ENCODE peak calls at places on chromosome 19, in eight cellular contexts. J, W, A, X, O, Z, E and Q are unnamed samples.

GRCh38 chr19:43752287-43752875 is 2.4 kb downstream of the SMG9 start:
- DNase-seq in J (no peak), W (no peak), A (no peak), X (no peak), O (no peak), Z (no peak), E (no peak), Q (no peak)

GRCh38 chr19:42285988-42286348 is 16.0 kb upstream of the PRR19 start:
- DNase-seq in J (no peak), W (no peak), A (no peak), X (no peak), O (no peak), Z (no peak), E (no peak), Q (no peak)

GRCh38 chr19:55546822-55547614 is 1.7 kb upstream of the SBK3 start:
- DNase-seq in J (no peak), W (peak; percentile 44), A (no peak), X (peak; percentile 93), O (peak; percentile 91), Z (no peak), E (no peak), Q (no peak)

GRCh38 chr19:45130888-45131615 is 29.7 kb downstream of the NKPD1 start:
- DNase-seq in J (peak; percentile 41), W (no peak), A (no peak), X (peak; percentile 15), O (no peak), Z (no peak), E (no peak), Q (peak; percentile 31)

GRCh38 chr19:38669532-38669931 is 22.1 kb downstream of the ACTN4 start:
- DNase-seq in J (no peak), W (no peak), A (no peak), X (no peak), O (no peak), Z (peak; percentile 59), E (no peak), Q (no peak)

GRCh38 chr19:46240693-46241092 is 11.2 kb downstream of the IGFL1 start:
- DNase-seq in J (no peak), W (no peak), A (no peak), X (no peak), O (no peak), Z (no peak), E (no peak), Q (no peak)

GRCh38 chr19:48230555-48231129 is 25.1 kb downstream of the CARD8 start:
- DNase-seq in J (no peak), W (no peak), A (no peak), X (no peak), O (no peak), Z (peak; percentile 45), E (no peak), Q (no peak)

GRCh38 chr19:4575267-4575793 is 15.8 kb upstream of the SEMA6B start:
- DNase-seq in J (peak; percentile 92), W (peak; percentile 47), A (no peak), X (peak; percentile 79), O (no peak), Z (no peak), E (no peak), Q (no peak)

GRCh38 chr19:42601811-42602443 is 7.2 kb upstream of the CEACAM8 start:
- DNase-seq in J (peak; percentile 36), W (no peak), A (no peak), X (peak; percentile 34), O (no peak), Z (peak; percentile 68), E (no peak), Q (peak; percentile 30)

GRCh38 chr19:50607874-50608785 is 31.6 kb downstream of the SYT3 start:
- DNase-seq in J (peak; percentile 81), W (peak; percentile 39), A (peak; percentile 13), X (peak; percentile 92), O (peak; percentile 94), Z (peak; percentile 76), E (peak; percentile 78), Q (peak; percentile 93)

GRCh38 chr19:37699057-37699456 is 20.5 kb downstream of the ZNF607 start:
- DNase-seq in J (no peak), W (no peak), A (no peak), X (peak; percentile 13), O (no peak), Z (no peak), E (no peak), Q (no peak)

GRCh38 chr19:16535381-16535780 is 6.9 kb downstream of the CHERP start:
- DNase-seq in J (no peak), W (no peak), A (no peak), X (no peak), O (no peak), Z (no peak), E (no peak), Q (no peak)

GRCh38 chr19:3471954-3472655 is 8.2 kb downstream of the SMIM24 start:
- DNase-seq in J (peak; percentile 33), W (peak; percentile 63), A (no peak), X (no peak), O (peak; percentile 77), Z (peak; percentile 50), E (no peak), Q (peak; percentile 41)

GRCh38 chr19:13526552-13526951 is 20.3 kb upstream of the CACNA1A start:
- DNase-seq in J (no peak), W (no peak), A (no peak), X (peak; percentile 9), O (no peak), Z (peak; percentile 32), E (no peak), Q (peak; percentile 38)

GRCh38 chr19:30091456-30091855 is 149.4 kb downstream of the URI1 start:
- DNase-seq in J (no peak), W (no peak), A (no peak), X (no peak), O (peak; percentile 59), Z (no peak), E (no peak), Q (no peak)

GRCh38 chr19:40165362-40165937 is 25.8 kb upstream of the MAP3K10 start:
- DNase-seq in J (no peak), W (peak; percentile 16), A (peak; percentile 21), X (peak; percentile 27), O (peak; percentile 75), Z (peak; percentile 78), E (peak; percentile 55), Q (peak; percentile 65)

GRCh38 chr19:34323433-34324204 is 41.4 kb upstream of the GPI start:
- DNase-seq in J (no peak), W (no peak), A (no peak), X (no peak), O (no peak), Z (no peak), E (no peak), Q (no peak)

GRCh38 chr19:17235618-17236413 is 9.8 kb downstream of the OCEL1 start:
- DNase-seq in J (peak; percentile 51), W (peak; percentile 72), A (peak; percentile 42), X (peak; percentile 81), O (peak; percentile 87), Z (peak; percentile 87), E (peak; percentile 45), Q (peak; percentile 89)

GRCh38 chr19:58581227-58582141 is 8.3 kb upstream of the MZF1 start:
- DNase-seq in J (no peak), W (peak; percentile 87), A (peak; percentile 73), X (peak; percentile 89), O (peak; percentile 93), Z (peak; percentile 95), E (no peak), Q (peak; percentile 72)

GRCh38 chr19:40588926-40589569 is 12.1 kb upstream of the LTBP4 start:
- DNase-seq in J (no peak), W (no peak), A (no peak), X (no peak), O (no peak), Z (no peak), E (no peak), Q (no peak)

GRCh38 chr19:31348416-31349159 is 648 bp downstream of the TSHZ3 start:
- DNase-seq in J (no peak), W (peak; percentile 56), A (no peak), X (peak; percentile 51), O (no peak), Z (peak; percentile 28), E (no peak), Q (no peak)

GRCh38 chr19:17475541-17476115 is 5.3 kb downstream of the SLC27A1 start:
- DNase-seq in J (no peak), W (no peak), A (no peak), X (peak; percentile 53), O (no peak), Z (no peak), E (no peak), Q (no peak)

GRCh38 chr19:29060833-29061364 is 152.1 kb downstream of the UQCRFS1 start:
- DNase-seq in J (no peak), W (no peak), A (no peak), X (no peak), O (no peak), Z (no peak), E (no peak), Q (no peak)

GRCh38 chr19:3360494-3361383 is 5.6 kb upstream of the NFIC start:
- DNase-seq in J (no peak), W (no peak), A (peak; percentile 36), X (peak; percentile 50), O (peak; percentile 89), Z (peak; percentile 68), E (no peak), Q (peak; percentile 72)

GRCh38 chr19:28519950-28520861 is 692.7 kb downstream of the UQCRFS1 start:
- DNase-seq in J (no peak), W (peak; percentile 18), A (no peak), X (no peak), O (no peak), Z (no peak), E (peak; percentile 41), Q (no peak)

GRCh38 chr19:44677019-44677809 is 5.9 kb downstream of the CEACAM19 start:
- DNase-seq in J (peak; percentile 55), W (no peak), A (no peak), X (peak; percentile 79), O (no peak), Z (no peak), E (peak; percentile 17), Q (no peak)

GRCh38 chr19:13823901-13824300 is 28.7 kb downstream of the ZSWIM4 start:
- DNase-seq in J (no peak), W (no peak), A (no peak), X (no peak), O (no peak), Z (no peak), E (no peak), Q (no peak)

GRCh38 chr19:52554216-52554971 is 15.7 kb upstream of the ZNF701 start:
- DNase-seq in J (no peak), W (no peak), A (no peak), X (no peak), O (no peak), Z (no peak), E (no peak), Q (no peak)

GRCh38 chr19:1970003-1970805 is 29.2 kb downstream of the CSNK1G2 start:
- DNase-seq in J (peak; percentile 57), W (no peak), A (no peak), X (no peak), O (no peak), Z (no peak), E (no peak), Q (no peak)

GRCh38 chr19:38942471-38943181 is 11.9 kb downstream of the MRPS12 start:
- DNase-seq in J (no peak), W (no peak), A (no peak), X (no peak), O (no peak), Z (no peak), E (no peak), Q (no peak)

GRCh38 chr19:55454787-55455243 is 6.6 kb downstream of the ISOC2 start:
- DNase-seq in J (peak; percentile 42), W (no peak), A (no peak), X (peak; percentile 45), O (no peak), Z (peak; percentile 71), E (peak; percentile 66), Q (peak; percentile 70)